ENCODE peak calls at places on chromosomes 2 and 18, in five cellular contexts. B is bronchial epithelial cell; A is CD8-positive, alpha-beta memory T cell; I is stimulated activated CD4-positive, alpha-beta T cell treated with anti-CD3 and anti-CD28 coated beads, Interleukin-1b, Interleukin-23, amount 100 ng/mL, for 4 hours; Z is globus pallidus. D is an unnamed sample.

GRCh38 chr2:223306371-223306770 is 254.4 kb downstream of the KCNE4 start:
- DNase-seq in I (no peak), A (no peak), B (peak; percentile 25), Z (no peak), D (peak; percentile 63)

GRCh38 chr2:42792583-42793313 is at the start of gene HAAO:
- DNase-seq in B (no peak), Z (no peak), A (no peak), I (no peak), D (peak; percentile 83)

GRCh38 chr2:236795176-236795860 is 225.7 kb downstream of the ACKR3 start:
- DNase-seq in A (no peak), Z (no peak), B (no peak), I (no peak), D (no peak)

GRCh38 chr18:50611529-50611941 is 51.6 kb downstream of the MAPK4 start:
- DNase-seq in A (no peak), I (no peak), Z (no peak), B (peak; percentile 70), D (peak; percentile 84)

GRCh38 chr2:133326651-133327397 is 241.4 kb downstream of the NCKAP5 start:
- DNase-seq in A (no peak), Z (no peak), I (no peak), B (peak; percentile 52), D (no peak)

GRCh38 chr2:240946046-240946445 is 39.9 kb downstream of the CROCC2 start:
- DNase-seq in Z (no peak), B (peak; percentile 19), A (no peak), I (no peak), D (peak; percentile 42)

GRCh38 chr2:85792783-85793441 is 39.1 kb downstream of the ATOH8 start:
- DNase-seq in B (peak; percentile 65), A (no peak), I (no peak), Z (no peak), D (no peak)

GRCh38 chr2:209771474-209772292 is at the start of gene UNC80:
- DNase-seq in Z (peak; percentile 58), I (no peak), A (no peak), B (peak; percentile 18), D (peak; percentile 92)

GRCh38 chr2:172465417-172466334 is 38.3 kb downstream of the ITGA6 start:
- DNase-seq in I (peak; percentile 62), A (peak; percentile 66), Z (peak; percentile 67), B (peak; percentile 77), D (peak; percentile 72)

GRCh38 chr2:118881490-118882129 is 34.2 kb upstream of the EN1 start:
- DNase-seq in A (peak; percentile 22), B (peak; percentile 64), I (peak; percentile 58), Z (peak; percentile 10), D (peak; percentile 87)

GRCh38 chr2:201148434-201148833 is 32.5 kb downstream of the CFLAR start:
- DNase-seq in B (no peak), A (no peak), Z (no peak), I (no peak), D (no peak)

GRCh38 chr2:48283870-48284269 is 246.1 kb upstream of the STON1 start:
- DNase-seq in Z (no peak), B (no peak), A (no peak), I (no peak), D (no peak)

GRCh38 chr2:25252291-25253152 is 84.1 kb upstream of the POMC start:
- DNase-seq in I (peak; percentile 57), B (no peak), Z (no peak), A (peak; percentile 32), D (peak; percentile 96)

GRCh38 chr2:23579674-23580073 is 194.7 kb downstream of the KLHL29 start:
- DNase-seq in Z (no peak), I (no peak), B (no peak), A (no peak), D (no peak)

GRCh38 chr2:166127217-166128155 is at the start of gene SCN1A:
- DNase-seq in A (peak; percentile 18), B (peak; percentile 51), I (no peak), Z (peak; percentile 32), D (no peak)

GRCh38 chr18:57352761-57353136 is 392 bp downstream of the ST8SIA3 start:
- DNase-seq in I (no peak), B (no peak), A (no peak), Z (no peak), D (no peak)

GRCh38 chr2:235938611-235939010 is 229.6 kb downstream of the GBX2 start:
- DNase-seq in B (no peak), A (no peak), I (no peak), Z (no peak), D (no peak)

GRCh38 chr2:227464851-227465250 is 7.1 kb upstream of the AGFG1 start:
- DNase-seq in I (no peak), Z (no peak), A (no peak), B (no peak), D (no peak)

GRCh38 chr2:166803314-166803986 is 84.8 kb upstream of the XIRP2 start:
- DNase-seq in A (no peak), B (no peak), I (no peak), Z (no peak), D (no peak)

GRCh38 chr2:175743020-175743419 is 259.0 kb downstream of the LNPK start:
- DNase-seq in B (no peak), A (no peak), I (no peak), Z (no peak), D (no peak)

D was measured in islet precursor cell.